ENCODE peak calls at places on chromosomes 16 and 17, in six cellular contexts. One of them, this sample, is unnamed.

GRCh38 chr17:77670125-77670524 is 288.4 kb upstream of the TNRC6C start:
- DNase-seq in mucosa of descending colon: no peak
- DNase-seq in ovary: no peak
- DNase-seq in uterus: no peak
- DNase-seq in WTC11: no peak
- DNase-seq in fibroblast of pulmonary artery: peak; percentile 33
- DNase-seq in this sample: peak; percentile 9

GRCh38 chr16:62549875-62550274 is 513.6 kb upstream of the CDH8 start:
- DNase-seq in fibroblast of pulmonary artery: no peak
- DNase-seq in uterus: no peak
- DNase-seq in WTC11: no peak
- DNase-seq in mucosa of descending colon: no peak
- DNase-seq in ovary: no peak
- DNase-seq in this sample: no peak

GRCh38 chr17:47959825-47960655 is 2.4 kb upstream of the PRR15L start:
- DNase-seq in WTC11: no peak
- DNase-seq in fibroblast of pulmonary artery: no peak
- DNase-seq in uterus: no peak
- DNase-seq in ovary: no peak
- DNase-seq in mucosa of descending colon: peak; percentile 88
- DNase-seq in this sample: no peak

GRCh38 chr16:56606688-56607618 is 1.4 kb upstream of the MT2A start:
- DNase-seq in fibroblast of pulmonary artery: peak; percentile 99
- DNase-seq in uterus: peak; percentile 92
- DNase-seq in mucosa of descending colon: peak; percentile 79
- DNase-seq in ovary: peak; percentile 62
- DNase-seq in WTC11: no peak
- DNase-seq in this sample: peak; percentile 98

GRCh38 chr17:74987909-74988711 is 678 bp downstream of the CDR2L start:
- DNase-seq in WTC11: peak; percentile 78
- DNase-seq in ovary: peak; percentile 84
- DNase-seq in fibroblast of pulmonary artery: peak; percentile 69
- DNase-seq in uterus: peak; percentile 93
- DNase-seq in mucosa of descending colon: peak; percentile 83
- DNase-seq in this sample: peak; percentile 76

GRCh38 chr17:50165066-50165465 is 739 bp upstream of the SGCA start:
- DNase-seq in mucosa of descending colon: no peak
- DNase-seq in uterus: no peak
- DNase-seq in fibroblast of pulmonary artery: no peak
- DNase-seq in WTC11: no peak
- DNase-seq in ovary: no peak
- DNase-seq in this sample: no peak

GRCh38 chr17:41768682-41769288 is 17.7 kb downstream of the JUP start:
- DNase-seq in ovary: no peak
- DNase-seq in fibroblast of pulmonary artery: no peak
- DNase-seq in mucosa of descending colon: no peak
- DNase-seq in WTC11: no peak
- DNase-seq in uterus: no peak
- DNase-seq in this sample: no peak

GRCh38 chr17:77419547-77420475 is 279.0 kb downstream of the SEC14L1 start:
- DNase-seq in ovary: peak; percentile 48
- DNase-seq in fibroblast of pulmonary artery: no peak
- DNase-seq in uterus: peak; percentile 49
- DNase-seq in WTC11: peak; percentile 80
- DNase-seq in mucosa of descending colon: no peak
- DNase-seq in this sample: peak; percentile 35

GRCh38 chr16:69465083-69465721 is 40.8 kb downstream of the CYB5B start:
- DNase-seq in WTC11: no peak
- DNase-seq in ovary: no peak
- DNase-seq in mucosa of descending colon: no peak
- DNase-seq in fibroblast of pulmonary artery: no peak
- DNase-seq in uterus: no peak
- DNase-seq in this sample: peak; percentile 25

GRCh38 chr16:13453938-13454553 is 465.9 kb upstream of the ERCC4 start:
- DNase-seq in uterus: no peak
- DNase-seq in ovary: no peak
- DNase-seq in WTC11: peak; percentile 52
- DNase-seq in fibroblast of pulmonary artery: no peak
- DNase-seq in mucosa of descending colon: no peak
- DNase-seq in this sample: peak; percentile 10

GRCh38 chr16:22641030-22641671 is 130.5 kb downstream of the NPIPB5 start:
- DNase-seq in mucosa of descending colon: no peak
- DNase-seq in fibroblast of pulmonary artery: peak; percentile 61
- DNase-seq in ovary: no peak
- DNase-seq in WTC11: peak; percentile 19
- DNase-seq in uterus: no peak
- DNase-seq in this sample: peak; percentile 66

GRCh38 chr17:17119533-17119932 is 77.3 kb downstream of the MPRIP start:
- DNase-seq in fibroblast of pulmonary artery: peak; percentile 37
- DNase-seq in uterus: no peak
- DNase-seq in ovary: no peak
- DNase-seq in WTC11: no peak
- DNase-seq in mucosa of descending colon: peak; percentile 75
- DNase-seq in this sample: peak; percentile 31

GRCh38 chr17:27539794-27540193 is 83.5 kb downstream of the KSR1 start:
- DNase-seq in ovary: peak; percentile 28
- DNase-seq in WTC11: no peak
- DNase-seq in uterus: no peak
- DNase-seq in fibroblast of pulmonary artery: no peak
- DNase-seq in mucosa of descending colon: no peak
- DNase-seq in this sample: no peak

GRCh38 chr17:81961087-81961514 is at the start of gene NOTUM:
- DNase-seq in fibroblast of pulmonary artery: peak; percentile 22
- DNase-seq in ovary: peak; percentile 27
- DNase-seq in uterus: no peak
- DNase-seq in mucosa of descending colon: no peak
- DNase-seq in WTC11: peak; percentile 66
- DNase-seq in this sample: no peak

GRCh38 chr16:8496364-8496763 is 93.9 kb downstream of the TMEM114 start:
- DNase-seq in mucosa of descending colon: no peak
- DNase-seq in ovary: no peak
- DNase-seq in uterus: no peak
- DNase-seq in fibroblast of pulmonary artery: no peak
- DNase-seq in WTC11: no peak
- DNase-seq in this sample: no peak

GRCh38 chr17:50604470-50604869 is 30.2 kb upstream of the ABCC3 start:
- DNase-seq in ovary: peak; percentile 96
- DNase-seq in mucosa of descending colon: no peak
- DNase-seq in WTC11: peak; percentile 42
- DNase-seq in fibroblast of pulmonary artery: peak; percentile 91
- DNase-seq in uterus: peak; percentile 65
- DNase-seq in this sample: peak; percentile 94

GRCh38 chr16:4618645-4619418 is 4.1 kb upstream of the UBALD1 start:
- DNase-seq in ovary: no peak
- DNase-seq in WTC11: no peak
- DNase-seq in fibroblast of pulmonary artery: no peak
- DNase-seq in uterus: no peak
- DNase-seq in mucosa of descending colon: no peak
- DNase-seq in this sample: no peak

GRCh38 chr17:67238976-67239375 is 6.0 kb downstream of the HELZ start:
- DNase-seq in mucosa of descending colon: no peak
- DNase-seq in ovary: no peak
- DNase-seq in WTC11: no peak
- DNase-seq in fibroblast of pulmonary artery: no peak
- DNase-seq in uterus: no peak
- DNase-seq in this sample: no peak

GRCh38 chr16:85751665-85752501 is 987 bp upstream of the C16orf74 start:
- DNase-seq in ovary: peak; percentile 29
- DNase-seq in WTC11: no peak
- DNase-seq in fibroblast of pulmonary artery: peak; percentile 37
- DNase-seq in uterus: no peak
- DNase-seq in mucosa of descending colon: no peak
- DNase-seq in this sample: no peak

GRCh38 chr16:85523602-85524364 is 89.3 kb upstream of the GSE1 start:
- DNase-seq in mucosa of descending colon: no peak
- DNase-seq in uterus: no peak
- DNase-seq in WTC11: peak; percentile 70
- DNase-seq in fibroblast of pulmonary artery: peak; percentile 34
- DNase-seq in ovary: peak; percentile 62
- DNase-seq in this sample: peak; percentile 12

DNA sequence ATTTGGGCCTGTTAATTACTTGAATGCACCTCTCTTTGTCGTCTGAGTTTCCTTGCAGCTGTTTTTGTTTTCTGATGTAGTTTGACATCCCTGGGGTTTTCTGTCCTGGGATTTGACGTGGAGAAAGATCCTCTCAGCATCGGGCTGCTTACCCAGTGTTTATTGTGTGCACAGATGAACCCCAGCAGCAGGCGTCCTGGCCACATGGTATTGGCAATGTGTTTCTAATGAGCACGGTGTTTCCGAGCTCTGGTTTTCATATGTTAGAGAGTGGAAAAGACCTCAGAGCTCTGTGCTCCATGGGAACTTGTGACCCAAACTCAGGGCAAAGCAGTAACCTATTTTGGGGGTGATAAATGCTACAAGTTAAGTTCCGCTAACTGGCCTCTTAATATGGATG is 191.2 kb upstream of the IRX3 start:
- DNase-seq in uterus: no peak
- DNase-seq in ovary: no peak
- DNase-seq in fibroblast of pulmonary artery: no peak
- DNase-seq in WTC11: no peak
- DNase-seq in mucosa of descending colon: no peak
- DNase-seq in this sample: no peak
- TF ChIP-seq CTCF in uterus: no peak
- TF ChIP-seq CTCF in ovary: no peak
- TF ChIP-seq CTCF in fibroblast of pulmonary artery: no peak
- TF ChIP-seq CTCF in WTC11: no peak
- TF ChIP-seq CTCF in mucosa of descending colon: no peak
- TF ChIP-seq CTCF in this sample: no peak

DNA sequence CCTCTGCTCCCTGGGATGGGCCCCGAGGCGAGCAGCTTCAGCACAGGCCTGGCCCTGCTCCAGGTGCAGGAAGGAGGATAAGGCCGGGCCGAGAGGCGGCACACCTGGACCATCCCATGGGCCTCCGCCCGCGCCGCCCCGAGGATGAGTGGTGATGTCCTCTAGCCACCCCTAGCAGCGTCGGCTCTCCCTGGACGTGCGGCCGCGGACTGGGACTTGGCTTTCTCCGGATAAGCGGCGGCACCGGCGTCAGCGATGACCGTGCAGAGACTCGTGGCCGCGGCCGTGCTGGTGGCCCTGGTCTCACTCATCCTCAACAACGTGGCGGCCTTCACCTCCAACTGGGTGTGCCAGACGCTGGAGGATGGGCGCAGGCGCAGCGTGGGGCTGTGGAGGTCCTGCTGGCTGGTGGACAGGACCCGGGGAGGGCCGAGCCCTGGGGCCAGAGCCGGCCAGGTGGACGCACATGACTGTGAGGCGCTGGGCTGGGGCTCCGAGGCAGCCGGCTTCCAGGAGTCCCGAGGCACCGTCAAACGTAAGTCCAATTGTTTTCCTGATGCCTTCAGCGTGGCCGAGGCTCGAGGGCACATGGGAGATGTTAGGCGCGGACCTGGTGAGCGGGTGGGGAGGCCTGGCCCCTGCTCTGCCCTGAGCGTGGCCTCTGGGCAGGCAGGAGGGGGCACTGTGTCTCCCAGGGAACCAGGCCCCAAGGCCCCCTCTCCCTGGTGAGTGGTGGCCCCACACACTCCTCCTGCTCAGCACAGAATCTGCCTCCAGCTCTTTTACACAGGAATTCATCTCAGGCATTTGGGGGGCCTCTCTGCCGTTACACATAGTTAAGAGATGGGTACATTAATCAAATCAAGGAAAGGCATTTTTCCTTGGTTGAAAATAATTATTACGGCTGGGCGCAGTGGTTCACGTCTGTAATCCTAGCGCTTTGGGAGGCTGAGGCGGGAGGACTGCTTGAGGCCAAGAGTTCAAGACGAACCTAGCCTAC is 855 bp downstream of the TMEM204 start:
- DNase-seq in WTC11: no peak
- DNase-seq in uterus: no peak
- DNase-seq in mucosa of descending colon: peak; percentile 54
- DNase-seq in fibroblast of pulmonary artery: no peak
- DNase-seq in ovary: no peak
- DNase-seq in this sample: peak; percentile 24
- TF ChIP-seq CTCF in WTC11: no peak
- TF ChIP-seq CTCF in uterus: no peak
- TF ChIP-seq CTCF in mucosa of descending colon: no peak
- TF ChIP-seq CTCF in fibroblast of pulmonary artery: no peak
- TF ChIP-seq CTCF in ovary: no peak
- TF ChIP-seq CTCF in this sample: peak; percentile 7

DNA sequence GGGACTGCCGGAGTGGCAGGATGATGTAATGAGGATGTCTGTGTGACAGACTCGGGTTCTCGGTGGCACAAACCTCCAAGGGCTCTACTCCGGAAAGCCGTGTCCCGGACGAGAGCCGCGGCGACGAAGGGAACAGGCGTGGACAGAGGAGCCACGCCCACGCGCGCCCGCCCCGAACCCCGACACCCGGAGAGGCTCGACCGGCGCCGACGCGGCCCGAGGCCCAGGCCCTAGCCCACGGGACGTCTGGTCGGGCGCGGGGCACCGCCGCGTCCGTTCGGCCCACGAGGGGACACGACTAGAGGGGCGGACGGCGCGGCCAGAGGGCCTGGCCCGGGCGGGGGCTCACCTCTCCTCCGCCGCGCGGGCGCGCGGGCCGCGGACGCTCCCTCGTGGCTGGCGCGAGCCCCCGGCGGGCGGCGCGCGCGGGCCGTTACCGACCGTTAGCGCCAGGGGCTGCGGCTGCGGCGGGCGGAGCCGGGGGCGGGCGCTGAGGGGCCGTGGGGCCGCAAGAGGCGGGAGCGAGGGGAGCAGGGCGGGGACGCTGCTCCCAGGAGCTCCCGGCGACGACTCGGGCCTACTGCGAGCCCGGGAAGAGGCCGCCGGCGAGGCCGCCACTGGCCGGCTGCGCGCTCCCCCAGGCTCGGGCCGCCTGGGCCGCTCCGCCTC is 2.1 kb upstream of the IRX5 start:
- DNase-seq in WTC11: no peak
- DNase-seq in mucosa of descending colon: peak; percentile 66
- DNase-seq in ovary: peak; percentile 79
- DNase-seq in fibroblast of pulmonary artery: no peak
- DNase-seq in uterus: peak; percentile 55
- DNase-seq in this sample: no peak
- TF ChIP-seq CTCF in WTC11: no peak
- TF ChIP-seq CTCF in mucosa of descending colon: no peak
- TF ChIP-seq CTCF in ovary: no peak
- TF ChIP-seq CTCF in fibroblast of pulmonary artery: no peak
- TF ChIP-seq CTCF in uterus: peak; percentile 53
- TF ChIP-seq CTCF in this sample: no peak

GRCh38 chr17:11294826-11295225 is 53.8 kb downstream of the SHISA6 start:
- DNase-seq in WTC11: no peak
- DNase-seq in uterus: no peak
- DNase-seq in ovary: no peak
- DNase-seq in fibroblast of pulmonary artery: no peak
- DNase-seq in mucosa of descending colon: no peak
- DNase-seq in this sample: no peak

GRCh38 chr17:11300201-11300600 is 59.2 kb downstream of the SHISA6 start:
- DNase-seq in fibroblast of pulmonary artery: no peak
- DNase-seq in WTC11: no peak
- DNase-seq in ovary: no peak
- DNase-seq in mucosa of descending colon: no peak
- DNase-seq in uterus: no peak
- DNase-seq in this sample: no peak

GRCh38 chr17:11298401-11298800 is 57.4 kb downstream of the SHISA6 start:
- DNase-seq in WTC11: no peak
- DNase-seq in fibroblast of pulmonary artery: no peak
- DNase-seq in uterus: no peak
- DNase-seq in ovary: no peak
- DNase-seq in mucosa of descending colon: no peak
- DNase-seq in this sample: no peak

GRCh38 chr17:11293480-11293879 is 52.5 kb downstream of the SHISA6 start:
- DNase-seq in ovary: no peak
- DNase-seq in fibroblast of pulmonary artery: no peak
- DNase-seq in WTC11: no peak
- DNase-seq in mucosa of descending colon: no peak
- DNase-seq in uterus: no peak
- DNase-seq in this sample: no peak

GRCh38 chr17:11296994-11297393 is 56.0 kb downstream of the SHISA6 start:
- DNase-seq in WTC11: no peak
- DNase-seq in mucosa of descending colon: no peak
- DNase-seq in ovary: no peak
- DNase-seq in fibroblast of pulmonary artery: no peak
- DNase-seq in uterus: no peak
- DNase-seq in this sample: no peak
- TF ChIP-seq CTCF in WTC11: no peak
- TF ChIP-seq CTCF in mucosa of descending colon: no peak
- TF ChIP-seq CTCF in ovary: no peak
- TF ChIP-seq CTCF in fibroblast of pulmonary artery: no peak
- TF ChIP-seq CTCF in uterus: no peak
- TF ChIP-seq CTCF in this sample: no peak